ENCODE peak calls at places on chromosomes 13 and 19, in four cellular contexts. C, I, V and Z are unnamed samples.

GRCh38 chr13:91133941-91134772 is 213.3 kb upstream of the MIR17HG start:
- DNase-seq in C (no peak), I (no peak), V (no peak), Z (no peak)

GRCh38 chr13:27006519-27007161 is 165.0 kb downstream of the USP12 start:
- DNase-seq in C (peak; percentile 85), I (no peak), V (no peak), Z (no peak)

GRCh38 chr19:13366529-13367143 is 139.6 kb downstream of the CACNA1A start:
- DNase-seq in C (no peak), I (no peak), V (no peak), Z (no peak)

GRCh38 chr19:36213793-36214387 is 575 bp downstream of the ZNF565 start:
- DNase-seq in C (no peak), I (no peak), V (no peak), Z (no peak)

GRCh38 chr19:4581381-4582111 is 22.1 kb upstream of the SEMA6B start:
- DNase-seq in C (no peak), I (no peak), V (no peak), Z (no peak)

GRCh38 chr19:50517704-50518075 is 4.0 kb upstream of the ASPDH start:
- DNase-seq in C (no peak), I (no peak), V (no peak), Z (no peak)

GRCh38 chr13:53873558-53873957 is 844.9 kb downstream of the OLFM4 start:
- DNase-seq in C (no peak), I (no peak), V (no peak), Z (no peak)

GRCh38 chr19:2391118-2391725 is 31.2 kb downstream of the TMPRSS9 start:
- DNase-seq in C (no peak), I (no peak), V (no peak), Z (no peak)

GRCh38 chr19:37329686-37330085 is 41.2 kb upstream of the ZNF527 start:
- DNase-seq in C (no peak), I (no peak), V (no peak), Z (no peak)

GRCh38 chr19:29983568-29983967 is 41.5 kb downstream of the URI1 start:
- DNase-seq in C (no peak), I (no peak), V (no peak), Z (no peak)

GRCh38 chr19:57708641-57709354 is at the start of gene ZNF154:
- DNase-seq in C (peak; percentile 72), I (no peak), V (no peak), Z (peak; percentile 38)

GRCh38 chr13:47239025-47239424 is 342.2 kb upstream of the HTR2A start:
- DNase-seq in C (no peak), I (no peak), V (no peak), Z (no peak)

GRCh38 chr19:57434386-57435061 is 601 bp upstream of the ZNF749 start:
- DNase-seq in C (no peak), I (no peak), V (no peak), Z (no peak)

GRCh38 chr19:14544047-14544446 is 14.7 kb downstream of the TECR start:
- DNase-seq in C (no peak), I (no peak), V (no peak), Z (no peak)

GRCh38 chr19:8699908-8700307 is 1.3 kb upstream of the ACTL9 start:
- DNase-seq in C (no peak), I (no peak), V (no peak), Z (no peak)

GRCh38 chr19:49149652-49150105 is 5.5 kb downstream of the HRC start:
- DNase-seq in C (peak; percentile 94), I (peak; percentile 83), V (no peak), Z (no peak)

GRCh38 chr13:25901460-25902376 is 150.1 kb downstream of the SHISA2 start:
- DNase-seq in C (no peak), I (no peak), V (no peak), Z (no peak)

GRCh38 chr19:49781394-49781793 is 14.6 kb downstream of the AP2A1 start:
- DNase-seq in C (no peak), I (no peak), V (no peak), Z (no peak)

GRCh38 chr13:57630661-57631606 is 610 bp upstream of the PCDH17 start:
- DNase-seq in C (no peak), I (no peak), V (no peak), Z (no peak)

GRCh38 chr19:4662020-4662695 is 8.0 kb downstream of the MYDGF start:
- DNase-seq in C (no peak), I (no peak), V (no peak), Z (no peak)

GRCh38 chr13:98480915-98481510 is 95.9 kb downstream of the STK24 start:
- DNase-seq in C (peak; percentile 77), I (no peak), V (peak; percentile 35), Z (no peak)

GRCh38 chr19:13260883-13261653 is 110.9 kb downstream of the IER2 start:
- DNase-seq in C (no peak), I (no peak), V (peak; percentile 10), Z (no peak)

GRCh38 chr13:80778302-80778701 is 437.4 kb upstream of the SPRY2 start:
- DNase-seq in C (no peak), I (no peak), V (no peak), Z (no peak)

GRCh38 chr19:40713939-40714338 is 2.7 kb downstream of the COQ8B start:
- DNase-seq in C (no peak), I (no peak), V (no peak), Z (no peak)